ENCODE peak calls at places on chromosomes 12 and 14, in six cellular contexts. I is AML-193, E is astrocyte of the hippocampus, Y is putamen, Z is fibroblast of the aortic adventitia, M is Caco-2. Q is an unnamed sample.

GRCh38 chr12:45268672-45269406 is 52.9 kb downstream of the ANO6 start:
- DNase-seq in E (peak; percentile 94), Z (peak; percentile 96), M (no peak), Y (peak; percentile 12), I (no peak), Q (peak; percentile 91)

GRCh38 chr14:105635560-105635959 is 109.2 kb downstream of the TMEM121 start:
- DNase-seq in M (no peak), E (no peak), Z (no peak), I (no peak), Y (no peak), Q (no peak)

GRCh38 chr14:67447033-67447381 is 35.0 kb upstream of the PLEK2 start:
- DNase-seq in Y (no peak), I (no peak), M (no peak), E (no peak), Z (no peak), Q (no peak)

GRCh38 chr12:117231750-117232149 is 41.5 kb upstream of the FBXO21 start:
- DNase-seq in M (no peak), E (no peak), I (no peak), Z (no peak), Y (no peak), Q (no peak)

GRCh38 chr12:106740813-106741212 is 33.7 kb upstream of the RIC8B start:
- DNase-seq in E (no peak), I (peak; percentile 4), Y (no peak), M (no peak), Z (no peak), Q (no peak)

GRCh38 chr12:38162708-38163441 is 153.7 kb upstream of the ALG10B start:
- DNase-seq in Z (no peak), M (no peak), E (no peak), Y (no peak), I (no peak), Q (no peak)

GRCh38 chr14:20803221-20803620 is 577 bp upstream of the RNASE1 start:
- DNase-seq in M (no peak), I (no peak), E (no peak), Y (peak; percentile 80), Z (no peak), Q (no peak)

GRCh38 chr12:4763549-4763948 is 43.3 kb downstream of the GALNT8 start:
- DNase-seq in I (no peak), E (peak; percentile 7), Y (no peak), Z (no peak), M (no peak), Q (no peak)

GRCh38 chr14:91299483-91300115 is 55.1 kb upstream of the GPR68 start:
- DNase-seq in E (no peak), Z (no peak), Y (peak; percentile 62), M (no peak), I (no peak), Q (no peak)

GRCh38 chr14:74577247-74577947 is 34.6 kb downstream of the LTBP2 start:
- DNase-seq in E (no peak), I (no peak), Z (peak; percentile 81), M (no peak), Y (no peak), Q (no peak)

GRCh38 chr12:117857632-117858274 is 111.0 kb downstream of the KSR2 start:
- DNase-seq in E (peak; percentile 63), M (peak; percentile 63), I (peak; percentile 36), Y (no peak), Z (peak; percentile 43), Q (peak; percentile 34)

GRCh38 chr14:92897922-92898599 is 24.9 kb upstream of the CHGA start:
- DNase-seq in Y (peak; percentile 42), E (no peak), I (no peak), Z (peak; percentile 2), M (no peak), Q (no peak)

GRCh38 chr14:67432088-67432564 is 20.2 kb upstream of the PLEK2 start:
- DNase-seq in Z (peak; percentile 52), E (no peak), I (no peak), M (peak; percentile 58), Y (no peak), Q (no peak)

GRCh38 chr12:107645630-107646333 is 39.8 kb upstream of the PWP1 start:
- DNase-seq in Y (peak; percentile 12), M (no peak), Z (no peak), I (no peak), E (peak; percentile 66), Q (no peak)

GRCh38 chr14:61188936-61189808 is 92.0 kb downstream of the TMEM30B start:
- DNase-seq in M (no peak), I (no peak), E (peak; percentile 81), Z (peak; percentile 79), Y (no peak), Q (peak; percentile 84)

GRCh38 chr12:94092516-94093241 is 55.7 kb upstream of the PLXNC1 start:
- DNase-seq in Z (peak; percentile 99), I (no peak), Y (no peak), E (peak; percentile 88), M (no peak), Q (peak; percentile 30)

GRCh38 chr12:100799770-100800169 is 5.2 kb downstream of the ANO4 start:
- DNase-seq in I (no peak), M (no peak), E (peak; percentile 66), Z (no peak), Y (peak; percentile 86), Q (no peak)

GRCh38 chr12:52832960-52833905 is 878 bp downstream of the KRT79 start:
- DNase-seq in Y (no peak), E (no peak), I (no peak), M (no peak), Z (no peak), Q (no peak)

GRCh38 chr14:77554816-77555599 is 56.4 kb upstream of the ISM2 start:
- DNase-seq in M (no peak), Y (peak; percentile 54), E (no peak), I (no peak), Z (no peak), Q (no peak)

GRCh38 chr12:54455760-54456469 is 17.5 kb downstream of the GTSF1 start:
- DNase-seq in M (no peak), Z (no peak), E (no peak), Y (no peak), I (no peak), Q (no peak)

GRCh38 chr14:34873591-34874385 is 1.4 kb downstream of the BAZ1A start:
- DNase-seq in Y (peak; percentile 84), M (peak; percentile 80), E (peak; percentile 85), Z (no peak), I (peak; percentile 90), Q (peak; percentile 75)

GRCh38 chr14:70934502-70935134 is 27.4 kb downstream of the PCNX1 start:
- DNase-seq in Y (no peak), Z (peak; percentile 68), E (no peak), M (no peak), I (no peak), Q (no peak)

GRCh38 chr14:30337456-30337855 is 221.5 kb upstream of the G2E3 start:
- DNase-seq in M (no peak), E (no peak), Z (peak; percentile 2), I (no peak), Y (no peak), Q (peak; percentile 0)

GRCh38 chr14:30210630-30211029 is 283.0 kb upstream of the PRKD1 start:
- DNase-seq in I (no peak), Y (no peak), E (peak; percentile 42), Z (peak; percentile 46), M (no peak), Q (no peak)

GRCh38 chr12:96719671-96720362 is 187.2 kb upstream of the NEDD1 start:
- DNase-seq in I (peak; percentile 30), E (peak; percentile 11), Y (no peak), M (no peak), Z (peak; percentile 25), Q (no peak)

GRCh38 chr12:122080149-122081107 is 1.9 kb downstream of the MLXIP start:
- DNase-seq in Z (peak; percentile 93), I (peak; percentile 91), M (no peak), Y (no peak), E (peak; percentile 72), Q (peak; percentile 78)

GRCh38 chr14:90409209-90409730 is 12.4 kb downstream of the CALM1 start:
- DNase-seq in E (peak; percentile 94), M (no peak), I (no peak), Y (peak; percentile 56), Z (peak; percentile 93), Q (peak; percentile 7)

GRCh38 chr14:52318829-52319604 is 4.9 kb downstream of the PTGER2 start:
- DNase-seq in Y (no peak), M (no peak), I (no peak), E (peak; percentile 26), Z (no peak), Q (no peak)

GRCh38 chr14:100982764-100983163 is 79.2 kb upstream of the RTL1 start:
- DNase-seq in I (no peak), E (no peak), M (no peak), Y (no peak), Z (no peak), Q (no peak)

GRCh38 chr12:108046135-108046534 is 83.0 kb upstream of the WSCD2 start:
- DNase-seq in Y (no peak), E (no peak), Z (no peak), I (no peak), M (no peak), Q (no peak)